ENCODE peak calls at places on chromosomes 7 and 10, in six cellular contexts. One of them, this sample, is unnamed.

GRCh38 chr10:9757176-9757575 is 1260.5 kb upstream of the CELF2 start:
- DNase-seq in stimulated activated CD4-positive, alpha-beta T cell treated with anti-CD3 and anti-CD28 coated beads, Interleukin-4, amount 100 ng/mL, for 1 hour: no peak
- DNase-seq in hippocampal formation: no peak
- DNase-seq in stimulated activated CD8-positive, alpha-beta memory T cell treated with anti-CD3 and anti-CD28 coated beads, Interleukin-12 subunit alpha, Interleukin-12 subunit beta, amount 100 ng/mL, for 1 hour: no peak
- DNase-seq in AML-193: no peak
- DNase-seq in neuronal stem cell: no peak
- DNase-seq in this sample: no peak

GRCh38 chr10:21242915-21243314 is 282.6 kb downstream of the SKIDA1 start:
- DNase-seq in stimulated activated CD4-positive, alpha-beta T cell treated with anti-CD3 and anti-CD28 coated beads, Interleukin-4, amount 100 ng/mL, for 1 hour: no peak
- DNase-seq in hippocampal formation: no peak
- DNase-seq in stimulated activated CD8-positive, alpha-beta memory T cell treated with anti-CD3 and anti-CD28 coated beads, Interleukin-12 subunit alpha, Interleukin-12 subunit beta, amount 100 ng/mL, for 1 hour: no peak
- DNase-seq in AML-193: no peak
- DNase-seq in neuronal stem cell: no peak
- DNase-seq in this sample: no peak

GRCh38 chr7:98559219-98559618 is 57.9 kb upstream of the NPTX2 start:
- DNase-seq in stimulated activated CD4-positive, alpha-beta T cell treated with anti-CD3 and anti-CD28 coated beads, Interleukin-4, amount 100 ng/mL, for 1 hour: no peak
- DNase-seq in hippocampal formation: no peak
- DNase-seq in stimulated activated CD8-positive, alpha-beta memory T cell treated with anti-CD3 and anti-CD28 coated beads, Interleukin-12 subunit alpha, Interleukin-12 subunit beta, amount 100 ng/mL, for 1 hour: no peak
- DNase-seq in AML-193: no peak
- DNase-seq in neuronal stem cell: no peak
- DNase-seq in this sample: no peak

GRCh38 chr10:32104181-32104580 is 48.0 kb upstream of the KIF5B start:
- DNase-seq in stimulated activated CD4-positive, alpha-beta T cell treated with anti-CD3 and anti-CD28 coated beads, Interleukin-4, amount 100 ng/mL, for 1 hour: no peak
- DNase-seq in hippocampal formation: no peak
- DNase-seq in stimulated activated CD8-positive, alpha-beta memory T cell treated with anti-CD3 and anti-CD28 coated beads, Interleukin-12 subunit alpha, Interleukin-12 subunit beta, amount 100 ng/mL, for 1 hour: no peak
- DNase-seq in AML-193: no peak
- DNase-seq in neuronal stem cell: no peak
- DNase-seq in this sample: no peak

GRCh38 chr7:70178787-70179186 is 580.5 kb downstream of the AUTS2 start:
- DNase-seq in stimulated activated CD4-positive, alpha-beta T cell treated with anti-CD3 and anti-CD28 coated beads, Interleukin-4, amount 100 ng/mL, for 1 hour: no peak
- DNase-seq in hippocampal formation: no peak
- DNase-seq in stimulated activated CD8-positive, alpha-beta memory T cell treated with anti-CD3 and anti-CD28 coated beads, Interleukin-12 subunit alpha, Interleukin-12 subunit beta, amount 100 ng/mL, for 1 hour: no peak
- DNase-seq in AML-193: no peak
- DNase-seq in neuronal stem cell: no peak
- DNase-seq in this sample: no peak

GRCh38 chr7:6284055-6284400 is 11.6 kb upstream of the CYTH3 start:
- DNase-seq in stimulated activated CD4-positive, alpha-beta T cell treated with anti-CD3 and anti-CD28 coated beads, Interleukin-4, amount 100 ng/mL, for 1 hour: no peak
- DNase-seq in hippocampal formation: no peak
- DNase-seq in stimulated activated CD8-positive, alpha-beta memory T cell treated with anti-CD3 and anti-CD28 coated beads, Interleukin-12 subunit alpha, Interleukin-12 subunit beta, amount 100 ng/mL, for 1 hour: no peak
- DNase-seq in AML-193: no peak
- DNase-seq in neuronal stem cell: no peak
- DNase-seq in this sample: no peak

GRCh38 chr10:4945706-4946348 is 17.4 kb upstream of the AKR1C1 start:
- DNase-seq in stimulated activated CD4-positive, alpha-beta T cell treated with anti-CD3 and anti-CD28 coated beads, Interleukin-4, amount 100 ng/mL, for 1 hour: no peak
- DNase-seq in hippocampal formation: no peak
- DNase-seq in stimulated activated CD8-positive, alpha-beta memory T cell treated with anti-CD3 and anti-CD28 coated beads, Interleukin-12 subunit alpha, Interleukin-12 subunit beta, amount 100 ng/mL, for 1 hour: no peak
- DNase-seq in AML-193: no peak
- DNase-seq in neuronal stem cell: no peak
- DNase-seq in this sample: no peak

GRCh38 chr10:117462424-117462792 is 80.1 kb upstream of the EMX2 start:
- DNase-seq in stimulated activated CD4-positive, alpha-beta T cell treated with anti-CD3 and anti-CD28 coated beads, Interleukin-4, amount 100 ng/mL, for 1 hour: no peak
- DNase-seq in hippocampal formation: no peak
- DNase-seq in stimulated activated CD8-positive, alpha-beta memory T cell treated with anti-CD3 and anti-CD28 coated beads, Interleukin-12 subunit alpha, Interleukin-12 subunit beta, amount 100 ng/mL, for 1 hour: no peak
- DNase-seq in AML-193: no peak
- DNase-seq in neuronal stem cell: no peak
- DNase-seq in this sample: no peak

GRCh38 chr10:125709553-125710266 is 9.8 kb upstream of the EDRF1 start:
- DNase-seq in stimulated activated CD4-positive, alpha-beta T cell treated with anti-CD3 and anti-CD28 coated beads, Interleukin-4, amount 100 ng/mL, for 1 hour: no peak
- DNase-seq in hippocampal formation: no peak
- DNase-seq in stimulated activated CD8-positive, alpha-beta memory T cell treated with anti-CD3 and anti-CD28 coated beads, Interleukin-12 subunit alpha, Interleukin-12 subunit beta, amount 100 ng/mL, for 1 hour: no peak
- DNase-seq in AML-193: no peak
- DNase-seq in neuronal stem cell: no peak
- DNase-seq in this sample: no peak

GRCh38 chr10:127907411-127908105 is 655 bp downstream of the PTPRE start:
- DNase-seq in stimulated activated CD4-positive, alpha-beta T cell treated with anti-CD3 and anti-CD28 coated beads, Interleukin-4, amount 100 ng/mL, for 1 hour: peak
- DNase-seq in hippocampal formation: peak
- DNase-seq in stimulated activated CD8-positive, alpha-beta memory T cell treated with anti-CD3 and anti-CD28 coated beads, Interleukin-12 subunit alpha, Interleukin-12 subunit beta, amount 100 ng/mL, for 1 hour: no peak
- DNase-seq in AML-193: no peak
- DNase-seq in neuronal stem cell: no peak
- DNase-seq in this sample: no peak

GRCh38 chr7:82740246-82740848 is 296.8 kb upstream of the CACNA2D1 start:
- DNase-seq in stimulated activated CD4-positive, alpha-beta T cell treated with anti-CD3 and anti-CD28 coated beads, Interleukin-4, amount 100 ng/mL, for 1 hour: no peak
- DNase-seq in hippocampal formation: no peak
- DNase-seq in stimulated activated CD8-positive, alpha-beta memory T cell treated with anti-CD3 and anti-CD28 coated beads, Interleukin-12 subunit alpha, Interleukin-12 subunit beta, amount 100 ng/mL, for 1 hour: no peak
- DNase-seq in AML-193: peak
- DNase-seq in neuronal stem cell: peak
- DNase-seq in this sample: peak

GRCh38 chr10:35470535-35470934 is 134.2 kb downstream of the CCNY start:
- DNase-seq in stimulated activated CD4-positive, alpha-beta T cell treated with anti-CD3 and anti-CD28 coated beads, Interleukin-4, amount 100 ng/mL, for 1 hour: no peak
- DNase-seq in hippocampal formation: peak
- DNase-seq in stimulated activated CD8-positive, alpha-beta memory T cell treated with anti-CD3 and anti-CD28 coated beads, Interleukin-12 subunit alpha, Interleukin-12 subunit beta, amount 100 ng/mL, for 1 hour: no peak
- DNase-seq in AML-193: no peak
- DNase-seq in neuronal stem cell: no peak
- DNase-seq in this sample: peak

GRCh38 chr10:5165738-5166137 is 19.2 kb downstream of the AKR1C8 start:
- DNase-seq in stimulated activated CD4-positive, alpha-beta T cell treated with anti-CD3 and anti-CD28 coated beads, Interleukin-4, amount 100 ng/mL, for 1 hour: no peak
- DNase-seq in hippocampal formation: no peak
- DNase-seq in stimulated activated CD8-positive, alpha-beta memory T cell treated with anti-CD3 and anti-CD28 coated beads, Interleukin-12 subunit alpha, Interleukin-12 subunit beta, amount 100 ng/mL, for 1 hour: no peak
- DNase-seq in AML-193: no peak
- DNase-seq in neuronal stem cell: no peak
- DNase-seq in this sample: no peak

GRCh38 chr7:30166155-30166840 is 31.5 kb downstream of the MTURN start:
- DNase-seq in stimulated activated CD4-positive, alpha-beta T cell treated with anti-CD3 and anti-CD28 coated beads, Interleukin-4, amount 100 ng/mL, for 1 hour: no peak
- DNase-seq in hippocampal formation: no peak
- DNase-seq in stimulated activated CD8-positive, alpha-beta memory T cell treated with anti-CD3 and anti-CD28 coated beads, Interleukin-12 subunit alpha, Interleukin-12 subunit beta, amount 100 ng/mL, for 1 hour: no peak
- DNase-seq in AML-193: no peak
- DNase-seq in neuronal stem cell: no peak
- DNase-seq in this sample: no peak

GRCh38 chr7:129438839-129439640 is 4.8 kb downstream of the STRIP2 start:
- DNase-seq in stimulated activated CD4-positive, alpha-beta T cell treated with anti-CD3 and anti-CD28 coated beads, Interleukin-4, amount 100 ng/mL, for 1 hour: peak
- DNase-seq in hippocampal formation: no peak
- DNase-seq in stimulated activated CD8-positive, alpha-beta memory T cell treated with anti-CD3 and anti-CD28 coated beads, Interleukin-12 subunit alpha, Interleukin-12 subunit beta, amount 100 ng/mL, for 1 hour: no peak
- DNase-seq in AML-193: peak
- DNase-seq in neuronal stem cell: no peak
- DNase-seq in this sample: no peak